ENCODE peak calls at places on chromosome 1, in five cellular contexts. R is HepG2, F is GM12878, S is HCT116, Q is GM23338. M is an unnamed sample.

GRCh38 chr1:77536813-77537212 is 145.6 kb downstream of the ZZZ3 start:
- DNase-seq in Q (no peak), R (no peak), S (peak; percentile 88), F (no peak), M (no peak)

GRCh38 chr1:147171399-147172167 is 687 bp downstream of the PRKAB2 start:
- DNase-seq in F (no peak), S (no peak), Q (peak; percentile 24), R (no peak), M (peak; percentile 26)

GRCh38 chr1:143689781-143690180 is 282.0 kb downstream of the FAM72C start:
- DNase-seq in R (no peak), F (no peak), Q (no peak), S (no peak), M (no peak)

GRCh38 chr1:2074944-2075740 is 24.9 kb downstream of the PRKCZ start:
- DNase-seq in R (no peak), Q (no peak), F (no peak), S (no peak), M (no peak)

GRCh38 chr1:50106095-50106761 is 2.5 kb upstream of the ELAVL4 start:
- DNase-seq in R (no peak), F (no peak), S (no peak), Q (no peak), M (no peak)

GRCh38 chr1:154453577-154454352 is 48.3 kb upstream of the TDRD10 start:
- DNase-seq in Q (no peak), R (peak; percentile 37), S (no peak), F (no peak), M (no peak)

GRCh38 chr1:221837886-221838285 is 96.0 kb upstream of the DUSP10 start:
- DNase-seq in Q (no peak), R (no peak), S (no peak), F (peak; percentile 59), M (no peak)

GRCh38 chr1:248828845-248829244 is 3.1 kb upstream of the SH3BP5L start:
- DNase-seq in F (no peak), R (peak; percentile 95), Q (no peak), S (no peak), M (peak; percentile 64)

GRCh38 chr1:16204634-16205332 is 7.7 kb downstream of the ARHGEF19 start:
- DNase-seq in F (no peak), S (no peak), Q (peak; percentile 73), R (peak; percentile 54), M (peak; percentile 46)

GRCh38 chr1:200493344-200493743 is 83.5 kb upstream of the ZNF281 start:
- DNase-seq in S (no peak), F (no peak), R (no peak), Q (no peak), M (no peak)

GRCh38 chr1:20733361-20733975 is 965 bp upstream of the SH2D5 start:
- DNase-seq in F (no peak), Q (no peak), R (no peak), S (no peak), M (no peak)

GRCh38 chr1:243926299-243926698 is 76.3 kb upstream of the AKT3 start:
- DNase-seq in S (no peak), R (no peak), Q (no peak), F (no peak), M (no peak)

GRCh38 chr1:226640737-226641136 is 92.2 kb downstream of the STUM start:
- DNase-seq in F (no peak), Q (no peak), S (no peak), R (no peak), M (no peak)

GRCh38 chr1:185292237-185292636 is 24.8 kb downstream of the IVNS1ABP start:
- DNase-seq in F (no peak), R (no peak), Q (no peak), S (no peak), M (no peak)

GRCh38 chr1:6359568-6360496 is 33.7 kb downstream of the ACOT7 start:
- DNase-seq in F (peak; percentile 50), R (peak; percentile 93), Q (peak; percentile 58), S (no peak), M (peak; percentile 69)

GRCh38 chr1:43836267-43836951 is 97.2 kb upstream of the ARTN start:
- DNase-seq in Q (no peak), R (peak; percentile 55), F (peak; percentile 88), S (no peak), M (peak; percentile 70)

DNA sequence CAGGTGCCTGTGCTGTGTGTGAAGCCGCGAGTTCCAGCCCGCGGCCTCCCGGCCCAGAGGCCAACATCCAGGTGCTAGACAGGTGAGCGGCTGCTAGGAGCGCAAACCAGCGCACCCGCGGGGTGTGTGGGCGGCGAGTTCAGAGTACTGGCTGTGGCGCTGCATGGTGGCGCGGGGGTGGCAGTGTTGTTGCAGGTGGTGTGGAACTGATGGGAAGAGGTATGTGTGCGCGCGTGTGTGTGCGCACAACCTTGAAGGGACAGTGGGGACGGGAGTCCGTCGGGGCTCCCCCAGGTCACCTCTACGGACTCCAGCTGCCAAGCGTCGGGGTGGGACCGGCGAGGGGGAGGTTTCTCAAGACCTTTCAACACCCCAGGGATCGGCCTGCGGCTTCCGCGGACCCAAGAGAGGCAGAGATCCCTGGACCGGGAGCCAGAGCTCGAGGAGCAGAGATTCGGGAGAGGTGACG is 433 bp upstream of the DMBX1 start:
- DNase-seq in F (no peak), S (no peak), R (no peak), Q (no peak), M (peak; percentile 51)
- TF ChIP-seq EZH2 in F (no peak), S (no peak), R (peak; percentile 77), Q (peak; percentile 98), M (no peak)

DNA sequence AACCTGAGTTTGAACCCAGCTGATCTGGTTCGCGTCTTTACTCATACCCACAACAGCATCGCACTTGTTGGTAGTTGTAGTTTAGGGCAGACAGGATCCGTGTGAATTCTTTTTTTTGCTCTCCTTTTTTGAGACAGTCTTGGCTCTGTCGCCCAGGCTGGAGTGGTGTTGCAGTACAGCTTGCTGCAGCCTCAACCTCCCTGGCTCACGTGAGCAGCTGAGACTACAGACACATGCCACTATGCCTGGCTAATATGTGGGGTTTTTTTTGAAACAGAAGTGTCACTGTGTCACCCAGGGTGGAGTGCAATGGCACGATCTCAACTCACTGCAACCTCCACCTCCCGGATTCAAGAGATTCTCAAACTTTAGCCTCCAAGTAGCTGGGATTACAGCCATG is 7.9 kb downstream of the TAF13 start:
- DNase-seq in Q (no peak), F (no peak), R (no peak), S (no peak), M (no peak)
- TF ChIP-seq REST in Q (no peak), F (no peak), R (no peak), S (no peak), M (no peak)

GRCh38 chr1:112504002-112504401 is 4.8 kb upstream of the WNT2B start:
- DNase-seq in R (no peak), S (no peak), F (no peak), Q (no peak), M (no peak)
- TF ChIP-seq EZH2 in R (no peak), S (no peak), F (no peak), Q (no peak), M (no peak)

GRCh38 chr1:83900530-83900929 is 98.4 kb downstream of the TTLL7 start:
- DNase-seq in Q (no peak), S (no peak), F (no peak), R (no peak), M (no peak)
- TF ChIP-seq REST in Q (no peak), S (no peak), F (no peak), R (no peak), M (no peak)

GRCh38 chr1:81804320-81804719 is 3.6 kb downstream of the ADGRL2 start:
- DNase-seq in R (no peak), Q (peak; percentile 76), F (no peak), S (no peak), M (no peak)

GRCh38 chr1:81801834-81802531 is 1.2 kb downstream of the ADGRL2 start:
- DNase-seq in S (no peak), F (no peak), R (no peak), Q (peak; percentile 58), M (no peak)

GRCh38 chr1:81801032-81801833 is 499 bp downstream of the ADGRL2 start:
- DNase-seq in S (no peak), F (no peak), R (peak; percentile 59), Q (peak; percentile 93), M (no peak)

GRCh38 chr1:81803423-81804103 is 2.8 kb downstream of the ADGRL2 start:
- DNase-seq in R (peak; percentile 52), F (no peak), Q (peak; percentile 67), S (no peak), M (no peak)

GRCh38 chr1:81802601-81803422 is 2.1 kb downstream of the ADGRL2 start:
- DNase-seq in S (no peak), R (no peak), F (no peak), Q (peak; percentile 58), M (no peak)
- TF ChIP-seq EZH2 in S (no peak), R (no peak), F (no peak), Q (no peak), M (no peak)

M was measured in K562.